ENCODE peak calls at places on chromosomes 4 and X, in four cellular contexts. N is SK-N-SH, D is GM12878, Y is HepG2. T is an unnamed sample.

GRCh38 chr4:31259119-31259518 is 539.0 kb downstream of the PCDH7 start:
- DNase-seq in N (no peak), D (no peak), Y (no peak), T (no peak)

GRCh38 chrX:7074135-7074907 is 73.2 kb upstream of the STS start:
- DNase-seq in D (no peak), Y (no peak), N (no peak), T (no peak)

GRCh38 chr4:150244600-150244999 is 166.4 kb downstream of the DCLK2 start:
- DNase-seq in N (no peak), Y (no peak), D (no peak), T (peak)

GRCh38 chr4:113960684-113961321 is 18.6 kb downstream of the ARSJ start:
- DNase-seq in D (no peak), N (no peak), Y (no peak), T (no peak)

GRCh38 chr4:6023766-6024165 is 5.5 kb upstream of the C4orf50 start:
- DNase-seq in Y (no peak), D (no peak), N (no peak), T (no peak)

GRCh38 chr4:8404791-8405515 is 35.6 kb downstream of the ACOX3 start:
- DNase-seq in Y (no peak), N (no peak), D (no peak), T (no peak)

GRCh38 chrX:72031118-72031517 is 100.6 kb downstream of the RTL5 start:
- DNase-seq in Y (no peak), N (no peak), D (no peak), T (no peak)

GRCh38 chr4:75338352-75338880 is 175.8 kb downstream of the RCHY1 start:
- DNase-seq in Y (no peak), N (no peak), D (no peak), T (no peak)

GRCh38 chr4:68271851-68272756 is 26.6 kb upstream of the TMPRSS11B start:
- DNase-seq in N (peak), D (no peak), Y (peak), T (peak)

GRCh38 chrX:27838176-27838575 is 30.4 kb downstream of the MAGEB10 start:
- DNase-seq in Y (no peak), N (no peak), D (no peak), T (no peak)

GRCh38 chr4:139754913-139755312 is 89.3 kb downstream of the MGST2 start:
- DNase-seq in D (no peak), Y (no peak), N (no peak), T (no peak)

GRCh38 chr4:139749313-139749712 is 83.7 kb downstream of the MGST2 start:
- DNase-seq in N (no peak), D (no peak), Y (no peak), T (no peak)

GRCh38 chr4:139750099-139750498 is 84.5 kb downstream of the MGST2 start:
- DNase-seq in N (no peak), Y (no peak), D (no peak), T (no peak)

GRCh38 chr4:139756391-139757180 is 91.0 kb downstream of the MGST2 start:
- DNase-seq in Y (no peak), D (no peak), N (no peak), T (no peak)

GRCh38 chr4:139753686-139754085 is 88.1 kb downstream of the MGST2 start:
- DNase-seq in Y (no peak), D (no peak), N (no peak), T (no peak)
- TF ChIP-seq PBX3 in Y (no peak), D (no peak), N (no peak), T (no peak)

GRCh38 chrX:150704030-150704613 is 10.9 kb downstream of the MTMR1 start:
- DNase-seq in N (no peak), D (no peak), Y (no peak), T (no peak)
- TF ChIP-seq PBX3 in N (no peak), D (no peak), Y (no peak), T (no peak)

DNA sequence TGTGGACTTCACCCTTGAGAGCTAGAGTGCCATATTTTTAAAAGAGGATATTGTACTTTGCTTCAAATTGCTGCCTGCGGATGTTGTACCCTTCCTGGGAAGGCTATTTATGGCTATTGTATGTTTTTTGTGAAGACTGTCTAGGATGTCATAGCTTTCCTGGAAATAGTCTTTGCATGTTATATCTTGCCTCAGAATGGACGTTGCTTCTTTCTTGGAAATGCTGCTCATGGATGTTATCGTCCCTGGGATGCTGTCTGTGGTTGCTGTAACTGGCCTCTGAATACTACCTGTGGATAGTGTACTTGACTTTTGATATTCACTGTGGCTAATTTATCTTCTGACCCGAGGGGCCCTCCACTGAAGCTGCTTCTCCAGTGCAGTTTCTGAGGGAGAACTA is 146.8 kb downstream of the ENOX2 start:
- DNase-seq in Y (no peak), D (no peak), N (no peak), T (no peak)
- TF ChIP-seq PBX3 in Y (no peak), D (no peak), N (no peak), T (no peak)

DNA sequence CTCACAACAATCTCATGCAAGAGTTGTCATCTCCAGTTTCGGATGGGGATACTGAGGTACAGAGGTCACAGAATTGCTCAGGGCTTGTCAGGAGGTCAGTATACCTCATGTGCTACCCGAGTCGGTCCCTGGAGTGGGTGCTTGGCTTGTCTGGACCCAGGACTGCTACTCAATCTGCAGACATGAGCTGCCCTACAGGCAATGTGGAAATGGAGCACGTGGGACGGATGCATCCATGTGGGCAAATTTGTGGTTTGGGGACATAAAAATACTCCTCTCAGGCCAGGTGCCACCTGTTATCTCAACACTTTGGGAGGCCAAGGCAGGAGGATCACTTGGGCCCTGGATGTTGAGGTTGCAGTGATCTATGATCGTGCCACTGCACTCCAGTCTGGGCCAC is 15.8 kb downstream of the USP11 start:
- DNase-seq in Y (no peak), N (no peak), D (no peak), T (no peak)
- TF ChIP-seq PBX3 in Y (no peak), N (no peak), D (no peak), T (no peak)

DNA sequence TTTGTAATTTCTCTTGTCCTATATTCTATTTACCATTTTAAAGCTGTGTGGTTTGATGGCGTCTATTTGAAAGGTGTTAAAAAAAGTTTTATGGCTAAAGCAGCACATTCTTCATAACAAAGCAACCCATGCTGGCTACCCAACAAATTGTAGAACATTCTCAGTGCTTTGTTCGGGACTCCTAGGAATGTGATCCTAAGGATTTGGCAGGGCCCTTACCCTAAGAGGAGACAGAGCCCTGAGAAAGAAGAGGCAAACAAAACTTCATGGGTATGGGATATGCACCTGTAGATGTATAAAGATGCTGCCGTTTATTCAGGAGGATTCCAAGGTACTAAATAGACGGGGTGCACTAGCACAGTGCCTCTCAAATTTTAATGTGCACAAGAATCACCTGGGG is 370.8 kb upstream of the DIPK2B start:
- DNase-seq in Y (no peak), N (no peak), D (no peak), T (no peak)
- TF ChIP-seq PBX3 in Y (no peak), N (no peak), D (no peak), T (no peak)

GRCh38 chr4:4598851-4599411 is 57.1 kb upstream of the STX18 start:
- DNase-seq in Y (peak), N (no peak), D (no peak), T (no peak)

GRCh38 chr4:4596720-4597119 is 54.9 kb upstream of the STX18 start:
- DNase-seq in D (no peak), Y (no peak), N (no peak), T (no peak)

GRCh38 chr4:4601803-4602369 is 60.0 kb upstream of the STX18 start:
- DNase-seq in Y (no peak), D (no peak), N (no peak), T (no peak)

GRCh38 chr4:4602468-4602867 is 60.6 kb upstream of the STX18 start:
- DNase-seq in Y (no peak), N (no peak), D (no peak), T (no peak)

DNA sequence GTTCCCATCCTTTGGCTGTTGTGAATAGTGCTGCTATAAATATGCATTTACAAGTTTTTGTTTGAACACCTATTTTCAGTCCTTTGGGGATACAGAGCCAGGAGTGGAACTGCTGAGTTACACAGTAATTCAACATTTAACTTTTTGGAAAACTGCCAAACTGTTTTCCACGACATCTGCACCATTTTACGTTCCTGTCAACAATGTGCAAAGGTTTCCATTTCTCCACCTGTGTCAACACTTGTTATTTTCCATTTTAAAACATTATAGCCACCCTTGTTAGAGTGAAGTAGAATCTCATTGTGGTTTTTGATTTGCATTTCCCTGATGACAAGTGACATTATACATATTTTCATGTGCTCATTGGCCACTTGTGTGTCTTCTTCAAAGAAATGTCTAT is 58.0 kb upstream of the STX18 start:
- DNase-seq in N (no peak), D (no peak), Y (no peak), T (no peak)
- TF ChIP-seq PBX3 in N (no peak), D (no peak), Y (no peak), T (no peak)

DNA sequence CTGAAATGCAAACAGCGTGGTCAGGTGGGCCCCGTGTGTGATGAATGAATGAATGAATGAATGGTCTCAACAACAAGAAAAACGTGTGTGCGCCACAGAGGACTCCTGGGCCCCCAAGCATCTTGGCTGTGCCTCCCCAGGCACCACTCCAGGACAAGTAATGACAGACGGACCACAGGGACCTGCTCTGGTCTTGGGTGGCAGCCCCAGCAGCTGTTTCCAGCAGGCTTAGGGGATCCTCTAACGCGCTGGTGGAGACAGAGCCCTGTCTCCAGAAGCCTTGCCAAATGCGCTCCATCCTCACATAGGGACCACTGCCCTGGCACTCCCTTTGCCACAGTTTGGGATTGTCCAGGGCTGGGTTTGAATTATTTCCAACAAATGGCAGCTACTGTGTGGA is 39.1 kb downstream of the PSAPL1 start:
- DNase-seq in Y (no peak), D (no peak), N (peak), T (no peak)
- TF ChIP-seq PBX3 in Y (no peak), D (no peak), N (no peak), T (no peak)

DNA sequence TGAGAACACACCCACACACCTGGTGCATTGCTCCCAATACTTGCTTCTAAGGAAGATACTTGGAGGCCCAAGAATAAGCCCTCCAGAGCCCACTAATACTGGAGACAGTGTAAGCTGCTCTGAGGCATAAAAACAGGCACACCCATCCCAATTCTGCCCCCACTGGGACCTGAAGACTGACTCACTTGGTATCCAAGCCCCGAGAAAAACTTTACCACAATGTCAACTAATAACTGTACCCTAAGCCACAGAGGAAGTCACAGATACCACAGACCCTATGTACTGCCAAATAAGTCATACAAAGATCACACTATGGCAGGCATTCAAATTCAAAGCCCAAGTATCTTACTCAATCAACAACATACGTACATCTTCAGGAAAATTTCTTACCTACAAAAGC is 398.2 kb upstream of the SPANXN1 start:
- DNase-seq in N (no peak), Y (no peak), D (no peak), T (no peak)
- TF ChIP-seq PBX3 in N (no peak), Y (no peak), D (no peak), T (no peak)

GRCh38 chrX:15988661-15989603 is 134.3 kb upstream of the AP1S2 start:
- DNase-seq in D (no peak), N (no peak), Y (no peak), T (peak)

GRCh38 chrX:15983034-15983433 is 128.4 kb upstream of the AP1S2 start:
- DNase-seq in Y (no peak), D (no peak), N (no peak), T (no peak)

GRCh38 chrX:15989716-15990115 is 133.6 kb upstream of the GRPR start:
- DNase-seq in N (no peak), D (no peak), Y (no peak), T (no peak)

GRCh38 chrX:15985937-15986336 is 131.3 kb upstream of the AP1S2 start:
- DNase-seq in N (no peak), Y (no peak), D (no peak), T (no peak)
- TF ChIP-seq PBX3 in N (no peak), Y (no peak), D (no peak), T (no peak)

GRCh38 chr4:167049257-167049656 is 185.0 kb downstream of the SPOCK3 start:
- DNase-seq in N (no peak), Y (no peak), D (no peak), T (no peak)

DNA sequence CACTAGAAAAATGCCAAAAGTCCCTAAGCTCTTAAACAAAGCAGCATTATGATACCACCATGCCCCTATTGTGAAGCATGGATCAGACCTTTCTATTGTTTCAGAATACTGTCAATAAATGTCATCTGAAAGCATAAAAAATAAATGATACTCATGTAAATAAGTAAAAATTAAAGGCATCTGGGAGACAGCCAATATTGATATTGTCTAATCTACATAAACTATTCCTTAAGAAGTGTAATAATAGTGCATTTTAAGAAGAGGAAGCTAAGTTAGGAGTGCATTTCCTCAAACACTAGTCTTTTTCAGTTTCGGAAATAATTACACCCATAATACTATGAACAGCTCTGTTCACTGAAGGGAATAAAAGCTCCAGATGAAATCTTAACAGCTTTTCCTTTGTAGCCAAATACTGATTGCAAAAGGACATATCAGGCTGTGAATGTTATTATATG is 181.6 kb downstream of the SPOCK3 start:
- DNase-seq in D (no peak), N (no peak), Y (no peak), T (no peak)
- TF ChIP-seq PBX3 in D (no peak), N (no peak), Y (no peak), T (no peak)

T was measured in A549.